ENCODE peak calls at places on chromosome 22, in six cellular contexts. T is GM12892, R is GM12878, E is HepG2, Z is H1, L is K562. G is an unnamed sample.

GRCh38 chr22:41180926-41181325 is 24.2 kb upstream of the L3MBTL2 start:
- DNase-seq in E (no peak), L (no peak), R (no peak), Z (no peak), T (no peak), G (no peak)

GRCh38 chr22:40982482-40983385 is 31.6 kb downstream of the RBX1 start:
- DNase-seq in T (peak), E (no peak), R (no peak), L (no peak), Z (no peak), G (no peak)

GRCh38 chr22:41862160-41862529 is 29.2 kb downstream of the SREBF2 start:
- DNase-seq in L (no peak), Z (no peak), R (peak), E (peak), T (peak), G (no peak)

GRCh38 chr22:22591348-22592299 is 32.6 kb upstream of the PRAME start:
- DNase-seq in T (no peak), R (no peak), E (no peak), L (peak), Z (no peak), G (no peak)

GRCh38 chr22:37905534-37906363 is at the start of gene MICALL1:
- DNase-seq in Z (no peak), R (no peak), L (peak), E (no peak), T (peak), G (peak)

GRCh38 chr22:38802671-38803121 is 8.8 kb upstream of the DNAL4 start:
- DNase-seq in R (no peak), T (no peak), L (no peak), Z (no peak), E (peak), G (no peak)

GRCh38 chr22:25622011-25622410 is 57.5 kb downstream of the GRK3 start:
- DNase-seq in Z (no peak), L (no peak), R (no peak), E (no peak), T (no peak), G (no peak)

GRCh38 chr22:41820447-41820846 is 12.5 kb upstream of the SREBF2 start:
- DNase-seq in Z (no peak), R (no peak), L (no peak), E (no peak), T (no peak), G (no peak)

GRCh38 chr22:35258144-35258988 is 1.1 kb downstream of the HMGXB4 start:
- DNase-seq in Z (no peak), L (peak), E (no peak), R (no peak), T (peak), G (no peak)

GRCh38 chr22:31241200-31241599 is 29.1 kb downstream of the LIMK2 start:
- DNase-seq in Z (no peak), R (no peak), L (peak), E (peak), T (no peak), G (no peak)

GRCh38 chr22:49036513-49036912 is 791.2 kb downstream of the BRD1 start:
- DNase-seq in Z (no peak), T (no peak), R (no peak), E (no peak), L (no peak), G (no peak)

GRCh38 chr22:42922374-42923177 is 65.5 kb upstream of the ARFGAP3 start:
- DNase-seq in Z (no peak), L (no peak), R (no peak), T (no peak), E (no peak), G (no peak)

GRCh38 chr22:41576877-41577276 is 12.8 kb downstream of the PMM1 start:
- DNase-seq in L (peak), E (peak), Z (no peak), R (no peak), T (peak), G (peak)

GRCh38 chr22:43891360-43892182 is at the start of gene PNPLA5:
- DNase-seq in L (peak), T (no peak), R (no peak), E (no peak), Z (no peak), G (no peak)

GRCh38 chr22:32469799-32470212 is 4.8 kb upstream of the FBXO7 start:
- DNase-seq in Z (no peak), E (no peak), T (no peak), R (no peak), L (peak), G (no peak)

GRCh38 chr22:23218867-23219251 is 38.5 kb downstream of the BCR start:
- DNase-seq in E (peak), T (no peak), R (no peak), L (no peak), Z (no peak), G (no peak)

DNA sequence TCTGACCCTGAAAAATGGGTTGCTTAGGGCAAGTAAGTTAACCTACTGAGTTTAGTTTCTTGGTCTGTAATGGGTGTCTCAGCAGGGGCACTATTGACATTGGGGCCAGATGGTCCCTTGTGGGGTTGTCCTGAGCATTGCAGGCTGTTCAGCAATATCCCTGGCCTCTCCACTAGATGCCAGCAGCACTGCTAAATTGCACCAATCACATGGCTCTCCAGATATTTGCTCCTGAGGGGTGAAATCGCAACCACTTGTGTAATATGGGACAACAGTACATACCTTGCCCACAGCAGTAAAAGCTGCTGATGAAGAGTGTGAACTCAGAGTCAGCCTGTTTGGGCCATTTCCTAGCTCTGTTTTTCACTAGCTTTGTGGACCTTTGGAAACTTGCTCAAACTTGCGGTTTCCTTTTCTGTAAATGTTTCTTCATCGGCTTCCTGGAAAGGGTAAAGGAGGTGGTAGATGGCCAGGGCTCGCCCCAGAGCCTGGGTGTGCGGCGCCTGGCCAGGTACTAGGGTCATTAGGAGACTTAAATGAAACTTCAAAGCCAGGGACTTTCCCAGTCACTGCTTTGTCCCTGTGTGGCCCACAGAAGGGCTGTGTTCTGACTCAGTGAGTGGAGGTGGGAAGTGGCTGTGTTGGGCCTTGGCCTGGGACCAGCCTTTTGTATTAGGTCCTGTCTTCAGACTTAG is 13.0 kb downstream of the NCF4 start:
- DNase-seq in L (peak), T (peak), Z (no peak), E (peak), R (peak), G (peak)
- TF ChIP-seq TAF1 in L (no peak), T (no peak), Z (no peak), E (no peak), R (no peak), G (peak)

GRCh38 chr22:46075764-46076531 is 74.4 kb upstream of the PPARA start:
- DNase-seq in E (no peak), L (no peak), Z (no peak), R (no peak), T (no peak), G (no peak)
- TF ChIP-seq POLR2A in E (no peak), L (no peak), Z (no peak), R (no peak), T (no peak), G (no peak)

GRCh38 chr22:46812034-46812605 is 49.7 kb downstream of the TBC1D22A start:
- DNase-seq in E (no peak), R (no peak), T (no peak), Z (no peak), L (no peak), G (no peak)

GRCh38 chr22:46809153-46809885 is 46.9 kb downstream of the TBC1D22A start:
- DNase-seq in L (no peak), Z (no peak), T (no peak), R (no peak), E (no peak), G (no peak)

GRCh38 chr22:46812786-46813185 is 50.3 kb downstream of the TBC1D22A start:
- DNase-seq in T (no peak), L (no peak), E (no peak), R (no peak), Z (no peak), G (no peak)

GRCh38 chr22:46813816-46814597 is 51.6 kb downstream of the TBC1D22A start:
- DNase-seq in T (no peak), E (no peak), Z (no peak), R (no peak), L (no peak), G (no peak)

GRCh38 chr22:46810856-46811786 is 48.7 kb downstream of the TBC1D22A start:
- DNase-seq in T (no peak), E (no peak), L (no peak), R (no peak), Z (no peak), G (no peak)
- TF ChIP-seq TAF1 in T (no peak), E (no peak), L (no peak), R (no peak), Z (no peak), G (no peak)

GRCh38 chr22:50292643-50293440 is 14.6 kb downstream of the PLXNB2 start:
- DNase-seq in Z (no peak), L (no peak), R (no peak), E (no peak), T (no peak), G (no peak)

GRCh38 chr22:50289942-50290630 is 17.4 kb downstream of the PLXNB2 start:
- DNase-seq in T (no peak), R (no peak), E (no peak), Z (no peak), L (no peak), G (no peak)

GRCh38 chr22:50294319-50294656 is 13.2 kb downstream of the PLXNB2 start:
- DNase-seq in R (no peak), E (no peak), Z (no peak), L (no peak), T (no peak), G (no peak)

GRCh38 chr22:50296658-50297490 is 10.6 kb downstream of the PLXNB2 start:
- DNase-seq in E (peak), L (peak), Z (no peak), R (no peak), T (no peak), G (no peak)

GRCh38 chr22:50293441-50294318 is 13.8 kb downstream of the PLXNB2 start:
- DNase-seq in L (no peak), Z (no peak), E (peak), T (no peak), R (no peak), G (no peak)
- TF ChIP-seq POLR2A in L (no peak), Z (no peak), E (peak), T (no peak), R (peak), G (no peak)

GRCh38 chr22:18090286-18090685 is 12.5 kb downstream of the PEX26 start:
- DNase-seq in Z (no peak), L (no peak), E (no peak), T (no peak), R (no peak), G (no peak)

GRCh38 chr22:18091478-18091877 is 13.7 kb downstream of the PEX26 start:
- DNase-seq in Z (no peak), L (no peak), E (no peak), R (no peak), T (no peak), G (no peak)

GRCh38 chr22:18091916-18092526 is 14.2 kb downstream of the PEX26 start:
- DNase-seq in R (no peak), Z (no peak), L (no peak), T (no peak), E (peak), G (no peak)

GRCh38 chr22:18085188-18085587 is 7.4 kb downstream of the PEX26 start:
- DNase-seq in L (no peak), Z (no peak), T (no peak), E (no peak), R (no peak), G (no peak)

DNA sequence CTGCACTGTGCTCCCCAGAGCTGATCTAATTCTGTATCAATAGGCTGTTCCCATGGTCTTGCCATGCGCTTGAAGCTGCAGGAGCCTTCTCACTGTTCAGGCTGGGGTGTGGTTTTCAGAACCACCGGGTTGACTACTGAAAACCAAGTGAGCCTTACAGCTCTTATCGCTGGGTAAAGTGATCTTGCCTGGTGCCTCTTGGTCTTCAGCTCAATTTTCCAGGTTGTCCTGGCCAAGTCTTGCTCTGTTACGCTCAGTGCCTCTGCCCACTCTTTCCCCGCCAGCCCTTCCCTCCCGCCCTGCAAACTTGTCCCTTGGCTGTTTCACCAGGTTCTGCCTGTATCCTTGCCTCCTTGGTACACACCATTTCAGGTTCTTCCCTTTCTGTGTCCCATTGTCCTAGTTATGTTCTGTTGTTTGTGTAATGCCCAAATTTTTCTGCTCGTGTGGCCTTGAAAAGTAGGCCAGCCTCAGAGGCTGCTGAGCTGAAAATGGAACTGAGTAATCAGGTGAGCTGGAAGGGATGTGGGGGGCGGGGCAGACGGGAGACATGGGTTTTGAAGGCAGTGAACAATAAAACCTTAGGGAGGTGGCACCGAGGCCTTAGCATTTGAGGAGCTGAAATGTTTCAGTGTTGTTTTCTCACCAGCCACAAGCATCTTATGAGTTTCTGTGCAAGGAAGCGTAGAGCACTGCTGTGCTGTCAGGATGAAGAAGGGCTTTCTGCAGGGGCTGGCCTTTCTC is 11.2 kb downstream of the PEX26 start:
- DNase-seq in R (peak), E (peak), L (no peak), T (no peak), Z (no peak), G (no peak)
- TF ChIP-seq TAF1 in R (peak), E (no peak), L (no peak), T (no peak), Z (no peak), G (no peak)

GRCh38 chr22:20146777-20147176 is 4.1 kb downstream of the CCDC188 start:
- DNase-seq in L (peak), T (peak), R (no peak), E (no peak), Z (no peak), G (peak)
- TF ChIP-seq POLR2A in L (no peak), T (no peak), R (no peak), E (no peak), Z (no peak), G (no peak)